ENCODE peak calls at places on chromosome 18, in six cellular contexts. A is mesendoderm, M is esophagus squamous epithelium, R is NAMALWA, G is NCI-H774, Z is NCI-H2081. V is an unnamed sample.

GRCh38 chr18:48815581-48816324 is 135.0 kb downstream of the SMAD7 start:
- DNase-seq in G (no peak), M (no peak), R (no peak), Z (no peak), A (no peak), V (no peak)

GRCh38 chr18:51852661-51853060 is 487.3 kb upstream of the DCC start:
- DNase-seq in R (no peak), A (no peak), Z (no peak), G (no peak), M (no peak), V (no peak)

GRCh38 chr18:22846088-22846683 is 86.9 kb upstream of the RBBP8 start:
- DNase-seq in R (peak; percentile 40), M (no peak), A (no peak), Z (peak; percentile 37), G (peak; percentile 6), V (no peak)

GRCh38 chr18:12283256-12283655 is 24.8 kb upstream of the TUBB6 start:
- DNase-seq in R (no peak), Z (no peak), A (peak; percentile 58), G (no peak), M (no peak), V (no peak)

GRCh38 chr18:35054401-35054800 is 13.2 kb downstream of the MAPRE2 start:
- DNase-seq in R (no peak), M (no peak), A (no peak), G (no peak), Z (no peak), V (no peak)

GRCh38 chr18:46712406-46712805 is 44.4 kb downstream of the ST8SIA5 start:
- DNase-seq in G (no peak), Z (no peak), M (no peak), R (no peak), A (no peak), V (no peak)

GRCh38 chr18:56479836-56480235 is 158.6 kb downstream of the TXNL1 start:
- DNase-seq in M (no peak), A (no peak), G (no peak), Z (no peak), R (no peak), V (no peak)

GRCh38 chr18:45449761-45450227 is 165.5 kb upstream of the SLC14A2 start:
- DNase-seq in A (no peak), G (no peak), R (no peak), M (no peak), Z (peak; percentile 61), V (no peak)

GRCh38 chr18:6591491-6591890 is 138.0 kb upstream of the ARHGAP28 start:
- DNase-seq in G (no peak), R (no peak), Z (no peak), A (no peak), M (no peak), V (no peak)

GRCh38 chr18:35289293-35290069 is 548 bp downstream of the ZSCAN30 start:
- DNase-seq in G (peak; percentile 23), M (no peak), A (no peak), Z (peak; percentile 32), R (no peak), V (no peak)

GRCh38 chr18:22286576-22286975 is 117.2 kb downstream of the GATA6 start:
- DNase-seq in M (peak; percentile 0), G (no peak), R (no peak), A (no peak), Z (no peak), V (no peak)

GRCh38 chr18:55048892-55049291 is 89.6 kb upstream of the CCDC68 start:
- DNase-seq in G (no peak), M (no peak), R (no peak), A (no peak), Z (no peak), V (no peak)

GRCh38 chr18:3130344-3130743 is 89.4 kb downstream of the MYOM1 start:
- DNase-seq in A (no peak), G (no peak), R (no peak), Z (no peak), M (no peak), V (no peak)

GRCh38 chr18:47422524-47422923 is 171.1 kb upstream of the SKOR2 start:
- DNase-seq in G (no peak), M (no peak), A (peak; percentile 84), Z (no peak), R (no peak), V (no peak)

GRCh38 chr18:41553716-41554115 is 401.3 kb upstream of the PIK3C3 start:
- DNase-seq in A (no peak), R (no peak), M (no peak), G (no peak), Z (no peak), V (no peak)

GRCh38 chr18:45519881-45520280 is 95.4 kb upstream of the SLC14A2 start:
- DNase-seq in Z (no peak), M (no peak), R (no peak), A (no peak), G (no peak), V (no peak)

GRCh38 chr18:48993586-48993985 is 42.8 kb upstream of the SMAD7 start:
- DNase-seq in Z (no peak), R (no peak), A (no peak), M (no peak), G (no peak), V (no peak)

GRCh38 chr18:46211816-46212215 is 107.6 kb downstream of the HAUS1 start:
- DNase-seq in A (no peak), R (peak; percentile 46), G (no peak), Z (no peak), M (no peak), V (no peak)

GRCh38 chr18:23800902-23801301 is 111.6 kb downstream of the LAMA3 start:
- DNase-seq in Z (no peak), G (no peak), M (no peak), R (no peak), A (no peak), V (no peak)

GRCh38 chr18:23982154-23983071 is 32.1 kb upstream of the TTC39C start:
- DNase-seq in G (no peak), Z (no peak), R (no peak), A (no peak), M (no peak), V (no peak)

GRCh38 chr18:36327352-36328316 is 30.1 kb downstream of the FHOD3 start:
- DNase-seq in G (no peak), A (no peak), Z (no peak), M (no peak), R (no peak), V (no peak)

GRCh38 chr18:32366586-32367538 is 103.8 kb downstream of the GAREM1 start:
- DNase-seq in Z (no peak), M (no peak), A (no peak), G (no peak), R (no peak), V (no peak)

GRCh38 chr18:61894751-61895524 is 2.1 kb upstream of the RNF152 start:
- DNase-seq in R (no peak), G (no peak), A (no peak), Z (no peak), M (no peak), V (no peak)

GRCh38 chr18:60199505-60199904 is 173.1 kb downstream of the MC4R start:
- DNase-seq in R (no peak), Z (no peak), M (no peak), G (no peak), A (no peak), V (no peak)

GRCh38 chr18:63262369-63263335 is 56.9 kb downstream of the BCL2 start:
- DNase-seq in M (no peak), A (no peak), G (no peak), Z (no peak), R (no peak), V (no peak)

GRCh38 chr18:25351773-25352628 is at the start of gene ZNF521:
- DNase-seq in Z (peak; percentile 89), G (peak; percentile 62), M (peak; percentile 11), A (peak; percentile 96), R (peak; percentile 78), V (peak; percentile 87)

GRCh38 chr18:3966985-3967856 is 487.9 kb downstream of the DLGAP1 start:
- DNase-seq in Z (no peak), M (no peak), G (no peak), R (no peak), A (peak; percentile 49), V (no peak)

GRCh38 chr18:5294113-5294617 is 1.4 kb downstream of the ZBTB14 start:
- DNase-seq in R (no peak), M (peak; percentile 40), Z (no peak), A (no peak), G (no peak), V (no peak)

GRCh38 chr18:47260138-47260923 is 8.9 kb upstream of the SKOR2 start:
- DNase-seq in Z (no peak), R (no peak), G (no peak), A (peak; percentile 83), M (no peak), V (no peak)

V was measured in DMS 273 treated with DMSO at 0.1 percent for 48 hours.